ENCODE peak calls at places on chromosomes 11 and 22, in six cellular contexts. Z is MCF 10A, I is AG10803, L is fibroblast of lung, U is type B pancreatic cell, R is mammary epithelial cell. P is an unnamed sample.

GRCh38 chr11:112289588-112290461 is 29.2 kb upstream of the PLET1 start:
- DNase-seq in U (peak), Z (peak), R (peak), I (peak), L (peak), P (peak)

GRCh38 chr22:41995211-41995610 is 3.4 kb upstream of the WBP2NL start:
- DNase-seq in U (no peak), R (no peak), I (no peak), Z (no peak), L (no peak), P (no peak)

GRCh38 chr11:86800076-86800955 is at the start of gene PRSS23:
- DNase-seq in R (peak), L (peak), U (peak), I (peak), Z (peak), P (peak)

GRCh38 chr11:60946601-60947265 is 5.2 kb downstream of the SLC15A3 start:
- DNase-seq in L (no peak), I (peak), Z (no peak), U (no peak), R (no peak), P (no peak)

GRCh38 chr11:134639586-134640330 is 227.7 kb upstream of the B3GAT1 start:
- DNase-seq in Z (peak), U (peak), I (no peak), R (no peak), L (no peak), P (no peak)

GRCh38 chr11:38169286-38169685 is 1571.2 kb upstream of the RAG2 start:
- DNase-seq in R (peak), Z (peak), L (peak), U (no peak), I (no peak), P (peak)

GRCh38 chr11:35349897-35350296 is 69.5 kb downstream of the SLC1A2 start:
- DNase-seq in U (no peak), I (no peak), Z (no peak), R (no peak), L (no peak), P (no peak)

GRCh38 chr11:13348305-13348704 is 70.7 kb downstream of the BMAL1 start:
- DNase-seq in R (no peak), Z (no peak), L (no peak), U (no peak), I (no peak), P (no peak)

GRCh38 chr22:26197427-26197826 is 28.2 kb downstream of the SEZ6L start:
- DNase-seq in I (no peak), L (no peak), R (no peak), U (no peak), Z (no peak), P (no peak)

GRCh38 chr22:26194877-26195276 is 25.6 kb downstream of the SEZ6L start:
- DNase-seq in U (no peak), I (no peak), R (no peak), L (no peak), Z (no peak), P (no peak)

GRCh38 chr22:26194313-26194712 is 25.1 kb downstream of the SEZ6L start:
- DNase-seq in I (no peak), Z (no peak), U (no peak), R (no peak), L (no peak), P (no peak)

GRCh38 chr22:26196657-26197056 is 27.4 kb downstream of the SEZ6L start:
- DNase-seq in U (no peak), Z (no peak), I (no peak), L (no peak), R (no peak), P (no peak)

DNA sequence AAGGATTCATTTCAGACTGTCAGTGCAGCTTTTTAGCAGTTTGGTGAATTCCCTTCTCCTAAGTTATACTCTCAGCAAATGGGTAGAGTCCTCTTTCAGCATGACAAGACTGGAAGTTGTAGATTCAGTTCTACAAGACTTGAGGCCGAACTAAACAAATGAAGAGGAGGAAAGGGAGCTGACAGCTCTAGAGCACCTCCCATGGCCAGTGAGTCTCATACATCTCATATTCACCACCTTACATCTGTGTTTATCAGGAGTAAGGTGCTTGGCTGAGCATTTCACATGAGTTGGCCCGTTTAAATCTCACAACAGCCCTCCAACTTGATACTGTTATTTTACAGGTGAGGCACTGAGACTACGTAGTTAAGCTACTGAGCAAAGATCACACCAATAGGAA is 30.4 kb downstream of the SEZ6L start:
- DNase-seq in R (no peak), I (no peak), L (no peak), Z (no peak), U (no peak), P (no peak)
- TF ChIP-seq CTCF in R (no peak), I (no peak), L (no peak), Z (no peak), U (no peak), P (no peak)

GRCh38 chr11:69232821-69233760 is 60.9 kb upstream of the MYEOV start:
- DNase-seq in R (no peak), U (peak), L (no peak), I (no peak), Z (no peak), P (no peak)
- TF ChIP-seq CTCF in R (no peak), U (no peak), L (no peak), I (no peak), Z (no peak), P (no peak)

GRCh38 chr11:17476317-17477083 is at the start of gene ABCC8:
- DNase-seq in I (no peak), U (no peak), Z (no peak), L (no peak), R (peak), P (no peak)
- TF ChIP-seq CTCF in I (no peak), U (no peak), Z (no peak), L (no peak), R (no peak), P (no peak)

DNA sequence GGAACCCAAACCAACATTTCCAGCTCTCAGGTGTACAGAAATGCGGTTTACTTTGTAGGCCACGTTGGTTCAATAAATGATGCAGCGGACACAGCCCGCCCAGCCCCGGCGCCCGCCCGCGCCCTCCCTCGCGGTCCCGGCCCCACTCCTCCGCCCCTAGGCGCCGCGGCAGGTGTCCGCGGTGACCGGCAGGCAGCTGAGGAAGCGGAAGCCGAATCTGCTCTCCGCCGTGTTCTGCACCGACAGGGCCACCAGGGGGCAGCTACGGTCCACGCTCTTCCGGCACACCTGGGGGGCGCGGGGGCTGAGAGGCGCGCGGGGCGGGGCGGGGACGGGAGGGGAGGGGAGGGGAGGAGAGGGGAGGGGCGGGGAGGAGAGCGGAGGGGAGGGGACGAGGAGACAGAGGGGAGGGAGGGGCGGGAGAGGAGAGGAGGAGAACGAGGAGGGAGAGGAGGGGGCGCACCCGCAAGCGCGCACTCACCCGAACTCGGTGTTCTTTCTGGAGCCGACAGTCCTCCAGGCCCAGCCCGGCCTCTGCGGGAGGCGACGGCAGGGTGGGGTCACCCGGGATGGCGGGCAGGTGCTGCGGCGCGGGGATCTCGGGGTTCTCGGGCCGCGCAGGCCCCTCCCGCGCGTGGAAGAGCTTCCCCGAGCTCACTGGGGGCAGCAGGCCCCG is 5.6 kb downstream of the LMNTD2 start:
- DNase-seq in I (no peak), L (peak), U (no peak), Z (peak), R (peak), P (no peak)
- TF ChIP-seq CTCF in I (peak), L (peak), U (peak), Z (peak), R (peak), P (peak)

GRCh38 chr22:37488337-37489135 is 2.4 kb upstream of the MFNG start:
- DNase-seq in R (no peak), L (no peak), Z (no peak), I (no peak), U (no peak), P (no peak)
- TF ChIP-seq CTCF in R (no peak), L (no peak), Z (no peak), I (no peak), U (no peak), P (no peak)

GRCh38 chr11:69437001-69437875 is 44.2 kb upstream of the LINC01488 start:
- DNase-seq in Z (peak), L (no peak), R (peak), I (no peak), U (no peak), P (no peak)
- TF ChIP-seq CTCF in Z (no peak), L (no peak), R (no peak), I (no peak), U (no peak), P (no peak)

GRCh38 chr11:17498475-17498874 is 21.8 kb upstream of the ABCC8 start:
- DNase-seq in R (no peak), U (no peak), Z (no peak), L (no peak), I (no peak), P (no peak)
- TF ChIP-seq CTCF in R (no peak), U (peak), Z (no peak), L (peak), I (peak), P (peak)